ENCODE peak calls at places on chromosomes 13 and 19, in nine cellular contexts. V, F, C, Z, L, T, Y, Q and E are unnamed samples.

GRCh38 chr19:11560404-11560988 is 1.5 kb upstream of the ELOF1 start:
- DNase-seq in Y (peak), V (peak), C (no peak), Z (no peak), F (peak), T (peak), L (peak), Q (peak), E (no peak)

GRCh38 chr13:40165533-40165932 is 500.9 kb downstream of the FOXO1 start:
- DNase-seq in Z (no peak), F (no peak), V (no peak), Y (no peak), Q (no peak), C (no peak), L (no peak), T (no peak), E (no peak)

GRCh38 chr19:17931532-17932191 is 1.2 kb upstream of the CCDC124 start:
- DNase-seq in C (no peak), T (peak), F (no peak), Z (no peak), Y (no peak), Q (no peak), L (peak), V (peak), E (no peak)

GRCh38 chr13:110244096-110244830 is 62.7 kb downstream of the COL4A1 start:
- DNase-seq in V (no peak), Y (peak), L (no peak), F (no peak), Z (no peak), T (no peak), C (peak), Q (no peak), E (no peak)

GRCh38 chr19:27733551-27734266 is 1479.2 kb downstream of the UQCRFS1 start:
- DNase-seq in T (no peak), Q (no peak), Y (no peak), F (no peak), Z (no peak), V (no peak), L (peak), C (no peak), E (no peak)

GRCh38 chr13:91174886-91175501 is 172.5 kb upstream of the MIR17HG start:
- DNase-seq in V (no peak), T (no peak), Q (no peak), L (peak), F (no peak), C (no peak), Z (no peak), Y (no peak), E (no peak)

GRCh38 chr19:1929051-1929742 is 11.8 kb upstream of the CSNK1G2 start:
- DNase-seq in F (peak), C (no peak), L (peak), T (peak), Z (peak), V (peak), Y (no peak), Q (peak), E (no peak)

GRCh38 chr13:59607172-59607571 is 556.6 kb downstream of the DIAPH3 start:
- DNase-seq in L (no peak), V (no peak), Z (no peak), F (no peak), Y (no peak), Q (no peak), C (no peak), T (no peak), E (no peak)

GRCh38 chr13:99956473-99957349 is 14.9 kb downstream of the ZIC5 start:
- DNase-seq in Z (no peak), Y (no peak), C (no peak), Q (peak), T (no peak), L (no peak), F (no peak), V (no peak), E (no peak)

GRCh38 chr19:48342414-48342738 is 17.0 kb downstream of the EMP3 start:
- DNase-seq in L (no peak), Z (no peak), C (no peak), V (no peak), Q (no peak), T (no peak), Y (no peak), F (no peak), E (no peak)

GRCh38 chr19:44856438-44857083 is 10.5 kb downstream of the NECTIN2 start:
- DNase-seq in T (no peak), L (peak), Y (no peak), Z (no peak), F (no peak), V (no peak), C (no peak), Q (no peak), E (no peak)